ENCODE peak calls at places on chromosomes 3 and 15, in eight cellular contexts. P is GM04504; X is NCI-H510A treated with DMSO at 0.1 percent for 48 hours; S is H9; C is naive thymus-derived CD8-positive, alpha-beta T cell; H is ecto neural progenitor cell; Y is cardiac muscle cell; N is KG1. L is an unnamed sample.

GRCh38 chr3:88101142-88101541 is 42.1 kb downstream of the ZNF654 start:
- DNase-seq in P (no peak), X (no peak), S (no peak), C (no peak), H (no peak), Y (no peak), N (no peak), L (no peak)

GRCh38 chr3:32442766-32443165 is 51.1 kb downstream of the CMTM7 start:
- DNase-seq in P (no peak), X (no peak), S (no peak), C (no peak), H (no peak), Y (no peak), N (no peak), L (no peak)

GRCh38 chr3:121660356-121661171 is at the start of gene HCLS1:
- DNase-seq in P (no peak), X (no peak), S (no peak), C (peak), H (no peak), Y (peak), N (peak), L (peak)

GRCh38 chr3:13495921-13496723 is 16.0 kb downstream of the HDAC11 start:
- DNase-seq in P (peak), X (peak), S (peak), C (peak), H (peak), Y (peak), N (peak), L (peak)

GRCh38 chr3:143685483-143685882 is 162.8 kb downstream of the SLC9A9 start:
- DNase-seq in P (no peak), X (no peak), S (no peak), C (no peak), H (no peak), Y (peak), N (no peak), L (no peak)

GRCh38 chr15:40105517-40106202 is 3.0 kb downstream of the BMF start:
- DNase-seq in P (no peak), X (no peak), S (no peak), C (no peak), H (no peak), Y (no peak), N (no peak), L (no peak)

GRCh38 chr15:32828507-32829186 is 110.8 kb downstream of the GREM1 start:
- DNase-seq in P (peak), X (no peak), S (no peak), C (no peak), H (no peak), Y (peak), N (no peak), L (no peak)

GRCh38 chr15:43196760-43197548 is 11.8 kb downstream of the CCNDBP1 start:
- DNase-seq in P (no peak), X (no peak), S (no peak), C (no peak), H (no peak), Y (no peak), N (no peak), L (no peak)

GRCh38 chr3:124997303-124998246 is 58.2 kb downstream of the HEG1 start:
- DNase-seq in P (no peak), X (no peak), S (no peak), C (no peak), H (no peak), Y (no peak), N (no peak), L (no peak)

GRCh38 chr15:70792171-70792573 is 28.8 kb upstream of the UACA start:
- DNase-seq in P (peak), X (no peak), S (no peak), C (no peak), H (no peak), Y (peak), N (no peak), L (no peak)

GRCh38 chr3:102810937-102811336 is 376.1 kb downstream of the ZPLD1 start:
- DNase-seq in P (no peak), X (no peak), S (no peak), C (no peak), H (no peak), Y (no peak), N (no peak), L (no peak)

GRCh38 chr3:166560253-166560652 is 723.0 kb upstream of the BCHE start:
- DNase-seq in P (no peak), X (no peak), S (peak), C (no peak), H (no peak), Y (no peak), N (no peak), L (no peak)

GRCh38 chr3:123753321-123753720 is 130.8 kb downstream of the MYLK start:
- DNase-seq in P (no peak), X (no peak), S (no peak), C (no peak), H (no peak), Y (no peak), N (no peak), L (no peak)

GRCh38 chr15:92670625-92671024 is 15.1 kb upstream of the FAM174B start:
- DNase-seq in P (no peak), X (no peak), S (no peak), C (no peak), H (no peak), Y (no peak), N (no peak), L (no peak)

GRCh38 chr3:141933421-141934300 is 57.2 kb downstream of the ATP1B3 start:
- DNase-seq in P (no peak), X (no peak), S (no peak), C (no peak), H (no peak), Y (no peak), N (no peak), L (no peak)

GRCh38 chr3:52323526-52324295 is 7.6 kb downstream of the DNAH1 start:
- DNase-seq in P (no peak), X (no peak), S (no peak), C (no peak), H (no peak), Y (no peak), N (no peak), L (no peak)

GRCh38 chr3:153768559-153769469 is 352.4 kb upstream of the ARHGEF26 start:
- DNase-seq in P (peak), X (peak), S (peak), C (peak), H (no peak), Y (peak), N (no peak), L (peak)

GRCh38 chr3:183584246-183584913 is 28.9 kb upstream of the KLHL6 start:
- DNase-seq in P (peak), X (no peak), S (no peak), C (no peak), H (no peak), Y (peak), N (no peak), L (no peak)

GRCh38 chr3:30511524-30512278 is 94.7 kb upstream of the TGFBR2 start:
- DNase-seq in P (peak), X (no peak), S (no peak), C (no peak), H (no peak), Y (peak), N (no peak), L (no peak)

GRCh38 chr3:105367063-105367405 is 325 bp downstream of the ALCAM start:
- DNase-seq in P (no peak), X (no peak), S (peak), C (no peak), H (peak), Y (no peak), N (no peak), L (no peak)

GRCh38 chr15:90761629-90762028 is 44.5 kb downstream of the BLM start:
- DNase-seq in P (no peak), X (no peak), S (no peak), C (no peak), H (no peak), Y (no peak), N (no peak), L (no peak)

GRCh38 chr3:162122405-162122804 is 625.8 kb downstream of the OTOL1 start:
- DNase-seq in P (peak), X (no peak), S (no peak), C (no peak), H (no peak), Y (peak), N (no peak), L (no peak)

GRCh38 chr15:82159922-82160321 is 102.6 kb downstream of the EFL1 start:
- DNase-seq in P (peak), X (no peak), S (no peak), C (no peak), H (no peak), Y (peak), N (no peak), L (no peak)

GRCh38 chr15:101559938-101560337 is 70.4 kb upstream of the PCSK6 start:
- DNase-seq in P (no peak), X (no peak), S (no peak), C (no peak), H (peak), Y (peak), N (peak), L (no peak)

GRCh38 chr3:7927864-7928263 is 573.8 kb upstream of the LMCD1 start:
- DNase-seq in P (no peak), X (no peak), S (no peak), C (no peak), H (no peak), Y (no peak), N (no peak), L (no peak)

GRCh38 chr3:178707632-178708031 is 171.4 kb downstream of the KCNMB2 start:
- DNase-seq in P (no peak), X (no peak), S (no peak), C (no peak), H (no peak), Y (no peak), N (no peak), L (peak)

GRCh38 chr15:69513986-69514385 is 61.4 kb downstream of the RPLP1 start:
- DNase-seq in P (no peak), X (no peak), S (no peak), C (no peak), H (peak), Y (no peak), N (no peak), L (no peak)

GRCh38 chr15:58241872-58242271 is 103.7 kb downstream of the AQP9 start:
- DNase-seq in P (no peak), X (peak), S (no peak), C (no peak), H (no peak), Y (no peak), N (no peak), L (peak)

GRCh38 chr3:61820306-61820992 is 259.1 kb downstream of the PTPRG start:
- DNase-seq in P (no peak), X (no peak), S (no peak), C (no peak), H (no peak), Y (no peak), N (peak), L (no peak)

GRCh38 chr15:64683378-64683777 is 92.0 kb downstream of the RBPMS2 start:
- DNase-seq in P (no peak), X (no peak), S (no peak), C (no peak), H (no peak), Y (no peak), N (no peak), L (no peak)

GRCh38 chr15:100877551-100877950 is 2.1 kb upstream of the ALDH1A3 start:
- DNase-seq in P (no peak), X (no peak), S (peak), C (no peak), H (no peak), Y (no peak), N (no peak), L (no peak)

GRCh38 chr3:123740391-123740822 is 143.7 kb downstream of the MYLK start:
- DNase-seq in P (no peak), X (no peak), S (no peak), C (no peak), H (no peak), Y (no peak), N (no peak), L (no peak)

GRCh38 chr3:28326458-28326926 is 22.0 kb upstream of the ZCWPW2 start:
- DNase-seq in P (no peak), X (no peak), S (no peak), C (peak), H (no peak), Y (no peak), N (no peak), L (no peak)

GRCh38 chr3:34106879-34107278 is 308.4 kb downstream of the PDCD6IP start:
- DNase-seq in P (no peak), X (peak), S (peak), C (no peak), H (peak), Y (peak), N (peak), L (no peak)